ENCODE peak calls at places on chromosomes 4 and X, in seven cellular contexts. O is A549; X is CD8-positive, alpha-beta T cell; W is left lung; Q is psoas muscle; I is T-helper 17 cell; A is PC-3. U is an unnamed sample.

GRCh38 chr4:95610170-95610569 is 61.4 kb upstream of the UNC5C start:
- ATAC-seq in O (no peak), X (no peak), W (no peak), Q (no peak), I (no peak), A (no peak), U (no peak)

GRCh38 chrX:109795682-109796081 is 62.6 kb upstream of the ACSL4 start:
- ATAC-seq in O (no peak), X (no peak), W (no peak), Q (no peak), I (no peak), A (no peak), U (no peak)

GRCh38 chrX:48002929-48003328 is 860 bp downstream of the ZNF182 start:
- ATAC-seq in O (no peak), X (no peak), W (no peak), Q (no peak), I (no peak), A (no peak), U (no peak)

GRCh38 chr4:99300934-99301333 is 10.1 kb upstream of the ADH1A start:
- ATAC-seq in O (no peak), X (no peak), W (peak), Q (peak), I (no peak), A (no peak), U (no peak)

GRCh38 chrX:129651756-129652564 is 2.8 kb downstream of the APLN start:
- ATAC-seq in O (no peak), X (no peak), W (no peak), Q (no peak), I (no peak), A (no peak), U (no peak)

GRCh38 chr4:185470503-185471195 is 884 bp downstream of the CCDC110 start:
- ATAC-seq in O (peak), X (peak), W (peak), Q (peak), I (peak), A (peak), U (peak)

GRCh38 chr4:105433421-105433820 is 40.4 kb downstream of the PPA2 start:
- ATAC-seq in O (no peak), X (no peak), W (no peak), Q (no peak), I (no peak), A (no peak), U (no peak)

GRCh38 chr4:81577392-81577791 is 105.7 kb upstream of the RASGEF1B start:
- ATAC-seq in O (no peak), X (no peak), W (peak), Q (no peak), I (no peak), A (no peak), U (no peak)

GRCh38 chrX:68903111-68903510 is 74.3 kb downstream of the EFNB1 start:
- ATAC-seq in O (no peak), X (no peak), W (no peak), Q (no peak), I (no peak), A (no peak), U (no peak)

GRCh38 chr4:174016251-174016650 is 267.2 kb downstream of the FBXO8 start:
- ATAC-seq in O (no peak), X (no peak), W (no peak), Q (no peak), I (no peak), A (no peak), U (no peak)

GRCh38 chr4:108116423-108117168 is 52.1 kb downstream of the LEF1 start:
- ATAC-seq in O (no peak), X (peak), W (peak), Q (no peak), I (peak), A (no peak), U (no peak)

GRCh38 chr4:161841759-161842158 is 322.0 kb downstream of the FSTL5 start:
- ATAC-seq in O (no peak), X (no peak), W (no peak), Q (no peak), I (no peak), A (peak), U (no peak)

GRCh38 chr4:40511017-40511614 is 118.5 kb downstream of the RBM47 start:
- ATAC-seq in O (no peak), X (no peak), W (no peak), Q (no peak), I (no peak), A (no peak), U (no peak)

GRCh38 chrX:79182616-79183015 is 38.1 kb downstream of the GPR174 start:
- ATAC-seq in O (no peak), X (peak), W (no peak), Q (no peak), I (peak), A (no peak), U (no peak)

GRCh38 chr4:39045791-39046221 is 13.6 kb upstream of the TMEM156 start:
- ATAC-seq in O (no peak), X (no peak), W (no peak), Q (no peak), I (no peak), A (no peak), U (no peak)

GRCh38 chr4:39528056-39528465 is 822 bp upstream of the UGDH start:
- ATAC-seq in O (peak), X (no peak), W (peak), Q (peak), I (no peak), A (peak), U (peak)

GRCh38 chr4:43496188-43496587 is 603.7 kb downstream of the GRXCR1 start:
- ATAC-seq in O (no peak), X (no peak), W (peak), Q (no peak), I (no peak), A (no peak), U (no peak)

GRCh38 chr4:39865280-39865679 is 112.4 kb downstream of the PDS5A start:
- ATAC-seq in O (no peak), X (no peak), W (no peak), Q (no peak), I (no peak), A (no peak), U (no peak)

GRCh38 chr4:2591189-2591588 is 54.7 kb downstream of the FAM193A start:
- ATAC-seq in O (no peak), X (peak), W (peak), Q (no peak), I (no peak), A (no peak), U (no peak)

GRCh38 chr4:170229021-170229420 is 139.3 kb upstream of the AADAT start:
- ATAC-seq in O (no peak), X (no peak), W (no peak), Q (no peak), I (no peak), A (no peak), U (no peak)

GRCh38 chrX:45815389-45815788 is 614.7 kb upstream of the DIPK2B start:
- ATAC-seq in O (no peak), X (no peak), W (no peak), Q (no peak), I (no peak), A (no peak), U (peak)

GRCh38 chrX:80808854-80809493 is 703 bp downstream of the BRWD3 start:
- ATAC-seq in O (peak), X (peak), W (peak), Q (no peak), I (peak), A (peak), U (peak)

U was measured in SK-N-SH treated with all-trans-retinoic acid at 6 μM for 48 hours.